ENCODE peak calls at places on chromosomes 6 and 20, in nine cellular contexts. One of them, this sample, is unnamed.

GRCh38 chr20:6692566-6693168 is 74.8 kb upstream of the BMP2 start:
- DNase-seq in stomach: no peak
- DNase-seq in esophagus squamous epithelium: no peak
- DNase-seq in gastrocnemius medialis: no peak
- DNase-seq in heart left ventricle: no peak
- DNase-seq in spleen: no peak
- DNase-seq in breast epithelium: no peak
- DNase-seq in suprapubic skin: no peak
- DNase-seq in tibial nerve: no peak
- DNase-seq in this sample: no peak

GRCh38 chr6:149766156-149766768 is 16.7 kb downstream of the PCMT1 start:
- DNase-seq in breast epithelium: no peak
- DNase-seq in stomach: peak; percentile 48
- DNase-seq in heart left ventricle: no peak
- DNase-seq in spleen: no peak
- DNase-seq in tibial nerve: no peak
- DNase-seq in esophagus squamous epithelium: no peak
- DNase-seq in suprapubic skin: no peak
- DNase-seq in gastrocnemius medialis: no peak
- DNase-seq in this sample: no peak

GRCh38 chr6:108800510-108800909 is 47.7 kb upstream of the ARMC2 start:
- DNase-seq in heart left ventricle: no peak
- DNase-seq in stomach: no peak
- DNase-seq in gastrocnemius medialis: peak; percentile 5
- DNase-seq in suprapubic skin: no peak
- DNase-seq in esophagus squamous epithelium: no peak
- DNase-seq in breast epithelium: no peak
- DNase-seq in spleen: no peak
- DNase-seq in tibial nerve: no peak
- DNase-seq in this sample: no peak

GRCh38 chr20:57432874-57433491 is 41.8 kb downstream of the RBM38 start:
- DNase-seq in breast epithelium: no peak
- DNase-seq in suprapubic skin: no peak
- DNase-seq in stomach: peak; percentile 78
- DNase-seq in heart left ventricle: peak; percentile 82
- DNase-seq in gastrocnemius medialis: peak; percentile 70
- DNase-seq in spleen: peak; percentile 95
- DNase-seq in esophagus squamous epithelium: peak; percentile 30
- DNase-seq in tibial nerve: no peak
- DNase-seq in this sample: no peak

GRCh38 chr20:60046011-60046413 is 87.8 kb downstream of the CDH26 start:
- DNase-seq in heart left ventricle: no peak
- DNase-seq in spleen: no peak
- DNase-seq in gastrocnemius medialis: no peak
- DNase-seq in breast epithelium: no peak
- DNase-seq in stomach: no peak
- DNase-seq in suprapubic skin: no peak
- DNase-seq in esophagus squamous epithelium: no peak
- DNase-seq in tibial nerve: no peak
- DNase-seq in this sample: no peak

GRCh38 chr20:4896971-4897497 is 104.3 kb downstream of the SLC23A2 start:
- DNase-seq in suprapubic skin: no peak
- DNase-seq in esophagus squamous epithelium: no peak
- DNase-seq in tibial nerve: no peak
- DNase-seq in gastrocnemius medialis: no peak
- DNase-seq in spleen: peak; percentile 85
- DNase-seq in heart left ventricle: no peak
- DNase-seq in stomach: no peak
- DNase-seq in breast epithelium: no peak
- DNase-seq in this sample: peak; percentile 47

GRCh38 chr6:129280719-129281118 is 397.8 kb downstream of the LAMA2 start:
- DNase-seq in esophagus squamous epithelium: no peak
- DNase-seq in tibial nerve: no peak
- DNase-seq in gastrocnemius medialis: no peak
- DNase-seq in suprapubic skin: no peak
- DNase-seq in spleen: no peak
- DNase-seq in breast epithelium: no peak
- DNase-seq in heart left ventricle: no peak
- DNase-seq in stomach: no peak
- DNase-seq in this sample: no peak

GRCh38 chr6:69820438-69820837 is 23.6 kb upstream of the LMBRD1 start:
- DNase-seq in spleen: no peak
- DNase-seq in suprapubic skin: no peak
- DNase-seq in gastrocnemius medialis: no peak
- DNase-seq in tibial nerve: no peak
- DNase-seq in heart left ventricle: no peak
- DNase-seq in stomach: no peak
- DNase-seq in esophagus squamous epithelium: no peak
- DNase-seq in breast epithelium: no peak
- DNase-seq in this sample: no peak

GRCh38 chr6:132650413-132650812 is 8.6 kb downstream of the TAAR1 start:
- DNase-seq in esophagus squamous epithelium: no peak
- DNase-seq in heart left ventricle: no peak
- DNase-seq in suprapubic skin: no peak
- DNase-seq in stomach: no peak
- DNase-seq in spleen: no peak
- DNase-seq in gastrocnemius medialis: no peak
- DNase-seq in tibial nerve: no peak
- DNase-seq in breast epithelium: no peak
- DNase-seq in this sample: no peak

GRCh38 chr6:75437451-75438185 is 56.0 kb downstream of the FILIP1 start:
- DNase-seq in esophagus squamous epithelium: no peak
- DNase-seq in suprapubic skin: no peak
- DNase-seq in tibial nerve: peak; percentile 36
- DNase-seq in gastrocnemius medialis: peak; percentile 30
- DNase-seq in spleen: no peak
- DNase-seq in stomach: no peak
- DNase-seq in breast epithelium: no peak
- DNase-seq in heart left ventricle: no peak
- DNase-seq in this sample: no peak

GRCh38 chr6:42410861-42411260 is 40.9 kb downstream of the TRERF1 start:
- DNase-seq in stomach: no peak
- DNase-seq in esophagus squamous epithelium: no peak
- DNase-seq in spleen: no peak
- DNase-seq in heart left ventricle: no peak
- DNase-seq in breast epithelium: no peak
- DNase-seq in gastrocnemius medialis: no peak
- DNase-seq in tibial nerve: no peak
- DNase-seq in suprapubic skin: no peak
- DNase-seq in this sample: no peak

GRCh38 chr6:133741375-133741861 is 147.5 kb upstream of the TCF21 start:
- DNase-seq in breast epithelium: no peak
- DNase-seq in esophagus squamous epithelium: no peak
- DNase-seq in spleen: no peak
- DNase-seq in stomach: no peak
- DNase-seq in tibial nerve: peak; percentile 32
- DNase-seq in heart left ventricle: no peak
- DNase-seq in gastrocnemius medialis: peak; percentile 11
- DNase-seq in suprapubic skin: no peak
- DNase-seq in this sample: no peak

GRCh38 chr20:37913563-37914366 is 10.8 kb downstream of the VSTM2L start:
- DNase-seq in tibial nerve: no peak
- DNase-seq in stomach: no peak
- DNase-seq in gastrocnemius medialis: no peak
- DNase-seq in esophagus squamous epithelium: no peak
- DNase-seq in suprapubic skin: no peak
- DNase-seq in spleen: no peak
- DNase-seq in breast epithelium: no peak
- DNase-seq in heart left ventricle: no peak
- DNase-seq in this sample: no peak

GRCh38 chr20:37915800-37916570 is 13.1 kb downstream of the VSTM2L start:
- DNase-seq in tibial nerve: no peak
- DNase-seq in esophagus squamous epithelium: no peak
- DNase-seq in heart left ventricle: no peak
- DNase-seq in stomach: peak; percentile 47
- DNase-seq in suprapubic skin: no peak
- DNase-seq in gastrocnemius medialis: no peak
- DNase-seq in spleen: no peak
- DNase-seq in breast epithelium: no peak
- DNase-seq in this sample: peak; percentile 65

GRCh38 chr20:37915434-37915787 is 12.5 kb downstream of the VSTM2L start:
- DNase-seq in heart left ventricle: no peak
- DNase-seq in breast epithelium: no peak
- DNase-seq in esophagus squamous epithelium: no peak
- DNase-seq in spleen: no peak
- DNase-seq in stomach: no peak
- DNase-seq in tibial nerve: no peak
- DNase-seq in gastrocnemius medialis: no peak
- DNase-seq in suprapubic skin: no peak
- DNase-seq in this sample: no peak

GRCh38 chr20:37914367-37914671 is 11.4 kb downstream of the VSTM2L start:
- DNase-seq in suprapubic skin: no peak
- DNase-seq in stomach: no peak
- DNase-seq in gastrocnemius medialis: no peak
- DNase-seq in heart left ventricle: no peak
- DNase-seq in breast epithelium: no peak
- DNase-seq in esophagus squamous epithelium: no peak
- DNase-seq in tibial nerve: no peak
- DNase-seq in spleen: no peak
- DNase-seq in this sample: no peak

GRCh38 chr20:37914672-37915433 is 11.9 kb downstream of the VSTM2L start:
- DNase-seq in breast epithelium: no peak
- DNase-seq in suprapubic skin: no peak
- DNase-seq in esophagus squamous epithelium: no peak
- DNase-seq in gastrocnemius medialis: no peak
- DNase-seq in stomach: no peak
- DNase-seq in tibial nerve: no peak
- DNase-seq in spleen: no peak
- DNase-seq in heart left ventricle: no peak
- DNase-seq in this sample: no peak
- H3K4me3 ChIP-seq in breast epithelium: peak overlapping the region; percentile 26
- H3K4me3 ChIP-seq in suprapubic skin: peak overlapping the region; percentile 30
- H3K4me3 ChIP-seq in esophagus squamous epithelium: no peak overlapping the region
- H3K4me3 ChIP-seq in gastrocnemius medialis: peak overlapping the region; percentile 11
- H3K4me3 ChIP-seq in stomach: peak overlapping the region; percentile 34
- H3K4me3 ChIP-seq in tibial nerve: no peak overlapping the region
- H3K4me3 ChIP-seq in spleen: no peak overlapping the region
- H3K4me3 ChIP-seq in heart left ventricle: peak overlapping the region; percentile 27
- H3K4me3 ChIP-seq in this sample: no peak overlapping the region

GRCh38 chr20:64039293-64040160 is 3.5 kb downstream of the C20orf204 start:
- DNase-seq in heart left ventricle: no peak
- DNase-seq in tibial nerve: no peak
- DNase-seq in suprapubic skin: no peak
- DNase-seq in spleen: no peak
- DNase-seq in stomach: no peak
- DNase-seq in esophagus squamous epithelium: no peak
- DNase-seq in gastrocnemius medialis: no peak
- DNase-seq in breast epithelium: no peak
- DNase-seq in this sample: no peak

GRCh38 chr20:64038579-64039292 is 2.8 kb downstream of the C20orf204 start:
- DNase-seq in heart left ventricle: peak; percentile 92
- DNase-seq in suprapubic skin: no peak
- DNase-seq in stomach: peak; percentile 78
- DNase-seq in gastrocnemius medialis: no peak
- DNase-seq in tibial nerve: no peak
- DNase-seq in spleen: peak; percentile 97
- DNase-seq in breast epithelium: peak; percentile 53
- DNase-seq in esophagus squamous epithelium: no peak
- DNase-seq in this sample: peak; percentile 83

GRCh38 chr20:64040231-64041039 is 4.5 kb downstream of the C20orf204 start:
- DNase-seq in gastrocnemius medialis: no peak
- DNase-seq in spleen: peak; percentile 78
- DNase-seq in heart left ventricle: no peak
- DNase-seq in stomach: no peak
- DNase-seq in esophagus squamous epithelium: no peak
- DNase-seq in breast epithelium: no peak
- DNase-seq in suprapubic skin: no peak
- DNase-seq in tibial nerve: no peak
- DNase-seq in this sample: no peak

GRCh38 chr20:64041781-64042771 is 6.1 kb downstream of the C20orf204 start:
- DNase-seq in stomach: no peak
- DNase-seq in suprapubic skin: no peak
- DNase-seq in breast epithelium: no peak
- DNase-seq in spleen: peak; percentile 83
- DNase-seq in gastrocnemius medialis: no peak
- DNase-seq in heart left ventricle: no peak
- DNase-seq in tibial nerve: no peak
- DNase-seq in esophagus squamous epithelium: no peak
- DNase-seq in this sample: no peak

GRCh38 chr20:64041040-64041780 is 5.2 kb downstream of the C20orf204 start:
- DNase-seq in spleen: peak; percentile 74
- DNase-seq in esophagus squamous epithelium: no peak
- DNase-seq in heart left ventricle: no peak
- DNase-seq in suprapubic skin: no peak
- DNase-seq in breast epithelium: no peak
- DNase-seq in gastrocnemius medialis: no peak
- DNase-seq in tibial nerve: no peak
- DNase-seq in stomach: no peak
- DNase-seq in this sample: no peak
- TF ChIP-seq POLR2A in spleen: no peak
- TF ChIP-seq POLR2A in esophagus squamous epithelium: no peak
- TF ChIP-seq POLR2A in heart left ventricle: no peak
- TF ChIP-seq POLR2A in suprapubic skin: no peak
- TF ChIP-seq POLR2A in breast epithelium: no peak
- TF ChIP-seq POLR2A in gastrocnemius medialis: no peak
- TF ChIP-seq POLR2A in tibial nerve: no peak
- TF ChIP-seq POLR2A in stomach: no peak
- TF ChIP-seq POLR2A in this sample: no peak

GRCh38 chr6:130527173-130527572 is 161.4 kb downstream of the TMEM200A start:
- DNase-seq in breast epithelium: no peak
- DNase-seq in heart left ventricle: no peak
- DNase-seq in suprapubic skin: no peak
- DNase-seq in stomach: no peak
- DNase-seq in spleen: no peak
- DNase-seq in esophagus squamous epithelium: no peak
- DNase-seq in gastrocnemius medialis: no peak
- DNase-seq in tibial nerve: no peak
- DNase-seq in this sample: no peak
- H3K4me3 ChIP-seq in breast epithelium: no peak overlapping the region
- H3K4me3 ChIP-seq in heart left ventricle: no peak overlapping the region
- H3K4me3 ChIP-seq in suprapubic skin: no peak overlapping the region
- H3K4me3 ChIP-seq in stomach: no peak overlapping the region
- H3K4me3 ChIP-seq in spleen: no peak overlapping the region
- H3K4me3 ChIP-seq in esophagus squamous epithelium: no peak overlapping the region
- H3K4me3 ChIP-seq in gastrocnemius medialis: no peak overlapping the region
- H3K4me3 ChIP-seq in tibial nerve: no peak overlapping the region
- H3K4me3 ChIP-seq in this sample: no peak overlapping the region

DNA sequence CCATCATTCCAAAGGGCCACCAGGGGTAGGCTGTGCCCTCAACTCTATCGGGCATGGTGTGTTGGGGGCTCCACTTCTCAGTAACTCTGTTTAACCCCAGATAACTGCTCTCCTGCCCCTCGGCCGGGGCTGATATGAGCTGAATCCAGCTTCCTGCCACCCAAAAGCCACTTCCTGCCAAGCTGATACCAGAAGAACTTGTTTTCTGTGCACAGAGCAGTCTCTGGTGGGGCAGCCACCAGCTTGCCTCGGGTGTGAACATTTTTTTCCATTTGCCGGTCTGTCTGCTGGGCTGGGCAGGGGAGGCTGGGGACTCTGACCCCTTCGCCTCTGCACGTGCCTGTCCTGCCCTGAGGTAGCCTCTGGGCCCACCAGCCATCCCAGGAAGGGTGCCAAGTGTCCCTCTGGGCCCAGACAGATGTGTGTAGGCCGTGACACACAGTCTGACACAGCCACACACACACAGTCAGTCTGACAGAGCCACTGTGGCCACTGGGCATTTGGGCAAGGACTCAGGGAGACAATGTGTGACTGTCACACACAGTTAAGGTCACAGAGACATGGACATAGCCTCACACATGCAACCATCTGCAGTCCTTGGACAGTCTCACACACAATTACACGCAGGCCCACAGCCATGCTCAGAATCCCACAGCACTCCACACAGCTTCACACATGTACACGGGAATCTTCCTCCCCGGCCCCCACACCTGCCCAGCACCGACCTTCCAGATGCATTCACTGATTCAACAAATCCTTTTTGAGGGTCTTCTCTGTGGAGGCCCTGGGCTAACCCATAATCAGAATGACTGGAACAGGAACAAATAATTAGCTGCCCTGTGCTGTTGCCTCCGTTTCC is 45.1 kb downstream of the NOL4L start:
- DNase-seq in esophagus squamous epithelium: no peak
- DNase-seq in breast epithelium: no peak
- DNase-seq in tibial nerve: no peak
- DNase-seq in stomach: peak; percentile 56
- DNase-seq in heart left ventricle: no peak
- DNase-seq in suprapubic skin: no peak
- DNase-seq in spleen: peak; percentile 87
- DNase-seq in gastrocnemius medialis: no peak
- DNase-seq in this sample: no peak
- TF ChIP-seq POLR2A in esophagus squamous epithelium: no peak
- TF ChIP-seq POLR2A in breast epithelium: no peak
- TF ChIP-seq POLR2A in tibial nerve: no peak
- TF ChIP-seq POLR2A in stomach: no peak
- TF ChIP-seq POLR2A in heart left ventricle: no peak
- TF ChIP-seq POLR2A in suprapubic skin: no peak
- TF ChIP-seq POLR2A in spleen: no peak
- TF ChIP-seq POLR2A in gastrocnemius medialis: no peak
- TF ChIP-seq POLR2A in this sample: no peak

This sample was measured in adrenal gland.